ENCODE peak calls at places on chromosomes 16 and 17, in six cellular contexts. V is HCT116, L is HepG2, C is K562, M is GM12878, N is GM23338. X is an unnamed sample.

GRCh38 chr16:24915576-24915975 is 69.8 kb downstream of the SLC5A11 start:
- DNase-seq in N (no peak), V (no peak), L (no peak), M (no peak), C (no peak), X (no peak)

GRCh38 chr16:73166394-73166971 is 118.6 kb upstream of the ZFHX3 start:
- DNase-seq in M (no peak), N (peak), C (no peak), V (no peak), L (no peak), X (peak)

GRCh38 chr16:3645504-3646347 is 8.8 kb upstream of the DNASE1 start:
- DNase-seq in N (peak), L (no peak), V (no peak), C (peak), M (no peak), X (no peak)

GRCh38 chr17:80029235-80029974 is 6.3 kb downstream of the TBC1D16 start:
- DNase-seq in M (no peak), C (no peak), L (no peak), N (no peak), V (no peak), X (no peak)

GRCh38 chr17:67422887-67423286 is 45.8 kb downstream of the PITPNC1 start:
- DNase-seq in L (peak), V (peak), M (no peak), N (no peak), C (no peak), X (no peak)

GRCh38 chr16:3158498-3159314 is 23.9 kb downstream of the ZNF213 start:
- DNase-seq in N (peak), V (peak), M (no peak), C (peak), L (peak), X (peak)

GRCh38 chr17:28726396-28726911 is 421 bp upstream of the TLCD1 start:
- DNase-seq in M (no peak), N (peak), V (peak), C (no peak), L (peak), X (peak)

GRCh38 chr16:54927125-54928015 is 3.3 kb upstream of the IRX5 start:
- DNase-seq in M (no peak), C (peak), L (no peak), N (no peak), V (no peak), X (no peak)

GRCh38 chr17:18379246-18380146 is 1.9 kb downstream of the EVPLL start:
- DNase-seq in C (no peak), M (no peak), N (no peak), L (no peak), V (no peak), X (no peak)

GRCh38 chr17:3961564-3962047 is 2.6 kb downstream of the ATP2A3 start:
- DNase-seq in V (no peak), M (peak), L (no peak), N (no peak), C (no peak), X (peak)

GRCh38 chr17:42072323-42073187 is 22.2 kb upstream of the C17orf113 start:
- DNase-seq in N (peak), M (no peak), C (peak), L (no peak), V (no peak), X (peak)

GRCh38 chr17:74394977-74395376 is 27.7 kb downstream of the GPR142 start:
- DNase-seq in L (no peak), C (no peak), N (no peak), V (no peak), M (no peak), X (no peak)

GRCh38 chr17:34665803-34666763 is 86.7 kb downstream of the TMEM132E start:
- DNase-seq in N (peak), C (no peak), V (no peak), M (no peak), L (no peak), X (no peak)

GRCh38 chr17:17358060-17358751 is 55.0 kb downstream of the NT5M start:
- DNase-seq in C (no peak), M (no peak), N (no peak), L (no peak), V (no peak), X (no peak)

GRCh38 chr17:32833526-32833925 is 43.4 kb downstream of the MYO1D start:
- DNase-seq in V (no peak), C (no peak), L (no peak), M (no peak), N (no peak), X (no peak)

GRCh38 chr16:59412275-59412841 is 678.2 kb upstream of the GOT2 start:
- DNase-seq in L (no peak), N (peak), C (no peak), V (no peak), M (no peak), X (no peak)

GRCh38 chr17:13885953-13886889 is 183.1 kb upstream of the COX10 start:
- DNase-seq in M (no peak), L (no peak), V (no peak), C (no peak), N (no peak), X (no peak)

GRCh38 chr17:59848778-59849177 is 44.0 kb downstream of the TUBD1 start:
- DNase-seq in V (no peak), N (no peak), L (peak), C (no peak), M (no peak), X (peak)

GRCh38 chr17:63246344-63246743 is 199.8 kb downstream of the CYB561 start:
- DNase-seq in L (no peak), C (no peak), V (no peak), M (no peak), N (no peak), X (no peak)

GRCh38 chr17:79810138-79811027 is 13.5 kb upstream of the CBX8 start:
- DNase-seq in N (peak), V (peak), L (peak), M (no peak), C (peak), X (peak)

GRCh38 chr17:69047368-69048263 is 13.1 kb downstream of the ABCA9 start:
- DNase-seq in L (peak), N (no peak), V (no peak), M (no peak), C (peak), X (peak)
- TF ChIP-seq POLR2AphosphoS5 in L (no peak), N (no peak), V (no peak), M (no peak), C (peak), X (peak)

DNA sequence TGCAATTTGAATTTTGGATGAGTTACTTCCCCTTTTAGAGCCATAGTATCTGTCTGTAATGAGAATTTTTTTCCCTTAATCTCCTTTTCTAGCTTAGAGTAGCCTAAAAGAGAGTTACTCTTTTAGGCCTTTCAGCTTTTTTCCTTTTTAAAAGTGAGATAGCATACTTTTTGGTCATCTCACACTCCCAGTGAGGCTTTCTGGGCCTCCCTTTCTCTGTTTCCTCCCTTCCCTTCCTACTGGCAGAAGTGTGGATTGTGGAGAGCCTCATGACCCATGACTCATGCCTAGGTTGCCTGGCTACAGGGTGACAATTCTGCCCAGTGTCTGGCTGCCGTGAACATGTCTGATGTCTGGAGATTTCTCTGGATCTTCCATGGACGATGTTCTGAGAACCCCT is 15.2 kb downstream of the KRT23 start:
- DNase-seq in M (no peak), N (no peak), L (peak), V (no peak), C (no peak), X (no peak)
- TF ChIP-seq REST in M (no peak), N (no peak), L (no peak), V (no peak), C (no peak), X (no peak)

DNA sequence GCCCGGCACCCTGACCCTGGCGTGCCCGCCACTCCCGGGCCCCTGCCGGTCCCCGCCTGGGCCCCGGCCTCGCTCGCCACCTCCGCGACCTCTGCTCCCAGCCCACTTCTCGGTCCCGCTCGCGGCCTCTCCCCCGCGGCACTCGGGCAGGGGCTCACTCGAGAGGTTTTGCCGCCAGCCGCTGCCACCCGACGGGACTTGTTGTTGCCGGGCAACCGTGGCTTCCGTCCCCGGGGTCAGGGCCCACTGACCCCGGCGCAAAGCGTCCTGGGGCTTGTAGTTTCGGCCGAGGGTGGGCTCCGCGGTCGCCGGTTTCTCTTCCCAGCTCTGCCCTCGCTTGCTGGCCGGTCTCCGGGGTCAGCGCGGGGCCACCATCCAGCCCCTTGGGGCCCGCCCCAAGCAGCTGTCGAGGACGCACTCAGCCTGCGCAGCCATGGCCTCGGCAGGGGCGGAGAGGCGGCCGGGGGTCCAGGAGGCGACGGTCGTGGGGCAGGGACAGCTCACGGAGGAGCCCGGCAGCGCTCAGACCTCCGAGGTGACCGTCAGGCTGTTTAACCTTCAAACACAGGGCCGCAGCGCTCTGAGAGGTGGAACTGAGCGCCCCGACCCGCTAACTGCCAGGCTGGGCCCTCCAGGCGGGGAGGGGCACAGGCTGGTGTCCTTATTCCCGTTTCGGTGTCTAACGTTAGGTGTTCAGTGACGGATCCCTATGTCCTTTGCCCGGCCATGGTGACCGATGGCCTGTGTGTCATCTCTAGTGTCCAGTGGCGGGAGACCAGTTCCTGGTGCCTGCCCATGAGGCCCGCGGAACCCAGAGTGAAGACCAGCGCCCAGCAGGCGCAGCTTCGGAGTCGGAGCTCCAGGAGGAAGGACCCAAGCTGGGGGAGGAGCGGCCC is at the start of the genes C16orf86 and ENKD1:
- DNase-seq in M (no peak), C (peak), N (peak), V (peak), L (peak), X (peak)
- TF ChIP-seq POLR2AphosphoS5 in M (no peak), C (no peak), N (peak), V (peak), L (no peak), X (peak)

DNA sequence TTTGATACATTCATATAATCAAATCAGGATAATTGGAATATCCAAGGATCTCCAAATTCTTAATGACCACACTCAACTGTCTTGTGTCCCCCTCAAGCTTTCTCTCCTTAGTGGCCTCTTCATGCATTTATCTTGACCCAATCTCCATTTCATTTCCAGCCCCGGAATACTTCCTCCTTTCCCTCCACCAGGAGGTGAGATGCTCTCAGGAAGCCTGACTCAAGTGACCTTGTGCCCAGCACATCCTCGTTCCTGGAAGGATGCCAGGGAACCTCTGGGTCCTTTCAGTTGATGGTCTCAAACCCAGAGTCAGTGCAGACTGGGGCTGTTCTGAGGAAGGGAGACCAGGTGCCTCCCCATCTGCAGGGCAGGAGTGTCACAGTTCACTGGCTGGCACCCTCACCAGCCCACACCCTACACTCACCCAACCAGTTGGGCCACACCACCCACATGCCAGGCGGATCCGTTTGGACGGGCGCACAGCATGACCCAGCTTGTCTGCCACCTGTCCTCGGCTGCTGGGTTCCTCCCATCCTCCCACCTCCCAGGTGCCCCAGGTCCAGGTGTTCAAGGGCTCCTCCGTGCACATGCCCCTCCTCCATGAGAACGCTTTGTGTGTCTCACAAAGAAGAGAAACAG is 14.0 kb upstream of the EMP2 start:
- DNase-seq in N (no peak), L (no peak), M (no peak), V (no peak), C (no peak), X (no peak)
- TF ChIP-seq REST in N (no peak), L (no peak), M (no peak), V (no peak), C (no peak), X (no peak)

GRCh38 chr17:82230627-82231311 is 1.9 kb downstream of the SLC16A3 start:
- DNase-seq in M (no peak), V (no peak), C (peak), N (peak), L (peak), X (peak)
- TF ChIP-seq POLR2AphosphoS5 in M (no peak), V (peak), C (no peak), N (peak), L (peak), X (no peak)

DNA sequence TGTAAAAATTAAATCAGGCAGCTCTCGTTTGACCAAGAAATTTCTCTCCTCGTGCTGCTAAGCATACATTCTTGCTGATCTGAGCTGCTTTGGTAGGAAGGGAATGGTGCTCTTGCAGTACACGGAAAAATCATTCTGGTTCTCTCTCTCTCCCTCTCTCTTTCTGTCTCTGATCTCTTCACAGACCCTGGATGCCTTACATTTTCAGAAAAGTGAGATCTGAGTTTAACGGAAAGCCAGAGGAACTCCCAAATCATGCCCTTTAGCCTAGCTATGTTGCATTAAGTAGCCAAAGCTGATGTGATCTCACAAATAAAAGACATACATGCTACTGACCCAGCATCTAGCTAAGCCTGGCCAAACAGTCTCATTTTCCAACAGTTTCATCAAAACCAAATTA is 4.0 kb downstream of the CA10 start:
- DNase-seq in M (no peak), C (no peak), N (no peak), L (no peak), V (no peak), X (no peak)
- TF ChIP-seq REST in M (no peak), C (no peak), N (no peak), L (no peak), V (no peak), X (no peak)

X was measured in HL-60.